ENCODE peak calls at places on chromosome 22, in nine cellular contexts. V, Z, U, H, C, M, Y, W and D are unnamed samples.

GRCh38 chr22:32998373-32998772 is 59.8 kb downstream of the SYN3 start:
- DNase-seq in W (no peak), Z (no peak), U (no peak), V (no peak), C (no peak), Y (no peak), H (no peak), M (no peak), D (no peak)

GRCh38 chr22:50342651-50343540 is at the start of gene PPP6R2:
- DNase-seq in V (peak), W (peak), U (peak), H (peak), M (peak), C (peak), Z (peak), Y (peak), D (peak)

GRCh38 chr22:27224485-27225364 is 567.3 kb downstream of the MIAT start:
- DNase-seq in V (no peak), C (no peak), Z (no peak), Y (no peak), W (no peak), M (no peak), U (no peak), H (peak), D (no peak)

GRCh38 chr22:23035557-23036277 is 34.6 kb upstream of the GNAZ start:
- DNase-seq in C (no peak), U (peak), M (no peak), W (no peak), Z (peak), V (no peak), H (no peak), Y (no peak), D (no peak)

GRCh38 chr22:43956805-43957463 is 1.7 kb downstream of the SAMM50 start:
- DNase-seq in M (no peak), Z (no peak), V (no peak), Y (no peak), H (no peak), C (no peak), W (no peak), U (no peak), D (no peak)

GRCh38 chr22:41001722-41002122 is 50.5 kb downstream of the RBX1 start:
- DNase-seq in W (no peak), V (no peak), U (no peak), H (no peak), M (no peak), C (no peak), Y (no peak), Z (no peak), D (no peak)

GRCh38 chr22:44266811-44267760 is 45.7 kb downstream of the SHISAL1 start:
- DNase-seq in M (no peak), H (peak), V (no peak), C (no peak), Z (no peak), W (no peak), Y (no peak), U (peak), D (no peak)

GRCh38 chr22:39967996-39968968 is 8.1 kb downstream of the TMA7B start:
- DNase-seq in V (no peak), Z (no peak), H (peak), Y (no peak), C (no peak), W (no peak), U (no peak), M (no peak), D (no peak)

GRCh38 chr22:28905433-28905832 is 22.1 kb downstream of the ZNRF3 start:
- DNase-seq in Y (no peak), C (no peak), Z (no peak), M (no peak), H (no peak), U (no peak), V (no peak), W (no peak), D (no peak)

GRCh38 chr22:28903719-28904118 is 20.3 kb downstream of the ZNRF3 start:
- DNase-seq in W (no peak), M (no peak), C (no peak), H (peak), Z (no peak), Y (no peak), U (no peak), V (no peak), D (no peak)

GRCh38 chr22:28907311-28908008 is 24.1 kb downstream of the ZNRF3 start:
- DNase-seq in Z (no peak), M (no peak), C (no peak), U (no peak), W (no peak), V (no peak), Y (no peak), H (no peak), D (no peak)

GRCh38 chr22:28904211-28904808 is 20.9 kb downstream of the ZNRF3 start:
- DNase-seq in M (peak), C (no peak), H (no peak), W (no peak), U (no peak), V (no peak), Y (no peak), Z (no peak), D (no peak)

GRCh38 chr22:28906312-28906711 is 22.9 kb downstream of the ZNRF3 start:
- DNase-seq in W (no peak), M (no peak), C (no peak), V (no peak), Y (no peak), U (no peak), H (no peak), Z (no peak), D (no peak)
- H3K27ac ChIP-seq in W (no peak), M (no peak), C (no peak), V (no peak), Y (no peak), U (no peak), H (no peak), Z (no peak), D (no peak)

DNA sequence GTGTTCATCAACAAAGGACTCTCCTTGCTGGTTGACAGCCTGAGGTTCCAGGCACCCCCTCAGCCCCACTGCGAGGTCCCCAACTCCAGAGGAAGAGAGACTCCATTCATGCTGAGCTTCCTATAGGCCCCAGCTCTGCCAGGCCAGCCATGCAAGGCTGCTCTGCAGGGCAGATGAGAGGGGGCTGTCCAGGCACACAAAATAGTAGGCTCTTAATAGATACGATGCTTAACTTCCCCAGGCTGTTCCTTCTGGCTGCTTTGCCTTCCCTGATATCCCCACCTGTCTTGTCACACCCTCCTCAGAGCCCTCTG is 45.0 kb upstream of the CRYBB3 start:
- DNase-seq in V (no peak), Z (no peak), Y (no peak), W (no peak), M (no peak), H (no peak), U (no peak), C (no peak), D (no peak)
- H3K27ac ChIP-seq in V (no peak), Z (no peak), Y (no peak), W (no peak), M (no peak), H (peak), U (no peak), C (no peak), D (no peak)

GRCh38 chr22:46169628-46170027 is 19.3 kb downstream of the PPARA start:
- DNase-seq in W (no peak), U (no peak), Z (no peak), C (no peak), H (no peak), Y (no peak), V (no peak), M (no peak), D (no peak)
- H3K27ac ChIP-seq in W (no peak), U (no peak), Z (no peak), C (no peak), H (no peak), Y (no peak), V (no peak), M (no peak), D (no peak)

GRCh38 chr22:17869285-17870096 is 95.2 kb upstream of the BID start:
- DNase-seq in V (no peak), C (no peak), W (no peak), M (no peak), U (no peak), H (no peak), Z (no peak), Y (no peak), D (no peak)
- H3K27ac ChIP-seq in V (no peak), C (no peak), W (no peak), M (no peak), U (no peak), H (peak), Z (no peak), Y (peak), D (peak)

GRCh38 chr22:48744283-48744641 is 1083.4 kb downstream of the BRD1 start:
- DNase-seq in V (no peak), W (no peak), Z (no peak), H (no peak), M (no peak), Y (no peak), C (no peak), U (peak), D (no peak)
- H3K27ac ChIP-seq in V (no peak), W (no peak), Z (no peak), H (no peak), M (no peak), Y (no peak), C (no peak), U (no peak), D (no peak)

GRCh38 chr22:20238567-20239062 is 29.5 kb downstream of the RTN4R start:
- DNase-seq in C (peak), Y (no peak), U (peak), M (peak), V (peak), H (peak), Z (peak), W (peak), D (no peak)

GRCh38 chr22:20235453-20235991 is 32.6 kb downstream of the RTN4R start:
- DNase-seq in C (no peak), V (no peak), W (no peak), M (no peak), Y (no peak), U (no peak), Z (no peak), H (no peak), D (no peak)

GRCh38 chr22:20236052-20236717 is 31.9 kb downstream of the RTN4R start:
- DNase-seq in M (no peak), Y (no peak), H (no peak), V (no peak), U (no peak), Z (no peak), C (no peak), W (no peak), D (no peak)

GRCh38 chr22:20239063-20239950 is 28.8 kb downstream of the RTN4R start:
- DNase-seq in M (peak), H (peak), U (peak), Y (no peak), W (no peak), C (no peak), V (no peak), Z (no peak), D (no peak)

GRCh38 chr22:20237480-20238440 is 30.4 kb downstream of the RTN4R start:
- DNase-seq in U (peak), Y (no peak), V (peak), C (no peak), M (no peak), H (no peak), Z (peak), W (peak), D (peak)
- H3K27ac ChIP-seq in U (peak), Y (peak), V (peak), C (no peak), M (peak), H (no peak), Z (peak), W (no peak), D (peak)

GRCh38 chr22:21940521-21940920 is 12.1 kb downstream of the PPM1F start:
- DNase-seq in U (no peak), W (no peak), M (no peak), V (no peak), H (no peak), C (no peak), Z (no peak), Y (no peak), D (peak)

GRCh38 chr22:21943571-21944448 is 8.8 kb downstream of the PPM1F start:
- DNase-seq in H (no peak), C (no peak), V (no peak), Y (no peak), M (no peak), W (no peak), Z (no peak), U (peak), D (no peak)

GRCh38 chr22:21942407-21942895 is 10.2 kb downstream of the PPM1F start:
- DNase-seq in Y (no peak), W (no peak), V (no peak), H (peak), U (peak), Z (no peak), M (peak), C (no peak), D (no peak)

GRCh38 chr22:21942939-21943338 is 9.7 kb downstream of the PPM1F start:
- DNase-seq in U (peak), Y (no peak), H (no peak), M (peak), C (no peak), Z (no peak), V (no peak), W (no peak), D (no peak)

GRCh38 chr22:21941921-21942320 is 10.7 kb downstream of the PPM1F start:
- DNase-seq in W (no peak), H (no peak), C (no peak), M (peak), Z (no peak), Y (no peak), V (no peak), U (no peak), D (no peak)
- H3K27ac ChIP-seq in W (no peak), H (peak), C (no peak), M (peak), Z (no peak), Y (peak), V (no peak), U (peak), D (peak)

DNA sequence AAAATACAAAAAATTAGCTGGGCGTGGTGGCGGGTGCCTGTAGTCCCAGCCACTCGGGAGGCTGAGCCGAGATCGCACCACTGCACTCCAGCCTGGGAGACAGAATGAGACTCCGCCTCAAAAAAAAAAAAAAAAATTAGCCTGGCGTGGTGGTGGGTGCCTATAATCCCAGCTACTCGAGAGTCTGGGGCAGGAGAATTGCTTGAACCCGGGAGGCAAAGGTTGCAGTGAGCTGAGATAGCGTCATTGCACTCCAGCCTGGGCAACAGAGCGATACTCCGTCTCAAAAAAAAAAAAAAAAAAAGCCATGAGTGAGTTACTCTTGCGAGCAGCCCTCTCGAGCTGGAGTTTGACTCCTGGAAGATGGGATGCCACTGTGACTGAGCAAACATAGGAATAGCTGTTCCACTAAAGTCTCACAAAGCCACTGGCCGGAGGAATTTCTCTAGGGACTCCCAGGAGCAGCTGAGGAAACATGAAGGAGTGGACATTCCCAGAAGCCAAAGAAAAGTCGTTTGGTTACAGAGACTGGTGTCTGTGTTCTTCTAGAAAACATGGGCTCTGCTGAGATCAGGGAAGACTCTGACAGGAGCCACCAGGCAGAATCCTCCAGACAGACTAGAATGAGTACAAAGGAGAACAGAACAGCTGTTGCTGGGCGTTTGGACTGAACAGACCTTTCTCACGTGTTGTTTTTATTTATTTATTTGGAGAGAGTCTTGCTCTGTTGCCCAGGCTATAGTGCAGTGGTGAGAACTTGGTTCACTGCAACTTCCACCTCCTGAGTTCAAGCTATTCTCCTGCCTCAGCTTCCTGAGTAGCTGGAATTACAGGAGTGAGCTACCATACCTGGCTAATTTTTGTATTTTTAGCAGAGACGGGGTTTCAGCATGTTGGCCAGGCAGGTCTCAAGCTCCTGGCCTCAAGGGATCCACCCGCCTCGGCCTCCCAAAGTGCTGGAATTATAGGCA is 32.4 kb upstream of the MYH9 start:
- DNase-seq in U (no peak), C (no peak), Y (no peak), M (no peak), H (peak), Z (no peak), W (no peak), V (no peak), D (no peak)
- H3K27ac ChIP-seq in U (peak), C (no peak), Y (no peak), M (no peak), H (peak), Z (no peak), W (no peak), V (no peak), D (no peak)

GRCh38 chr22:37072673-37073072 is 21.1 kb downstream of the KCTD17 start:
- DNase-seq in V (no peak), U (no peak), M (no peak), Y (no peak), H (no peak), W (no peak), Z (no peak), C (no peak), D (no peak)
- H3K27ac ChIP-seq in V (no peak), U (no peak), M (no peak), Y (no peak), H (no peak), W (no peak), Z (no peak), C (no peak), D (no peak)

GRCh38 chr22:48553119-48553518 is 1274.6 kb downstream of the BRD1 start:
- DNase-seq in Y (no peak), U (no peak), Z (no peak), V (no peak), W (no peak), C (no peak), M (no peak), H (no peak), D (no peak)

GRCh38 chr22:48554893-48555552 is 1272.7 kb downstream of the BRD1 start:
- DNase-seq in V (no peak), M (peak), Y (no peak), C (peak), Z (no peak), H (no peak), U (no peak), W (no peak), D (no peak)

GRCh38 chr22:48553694-48554308 is 1273.9 kb downstream of the BRD1 start:
- DNase-seq in W (no peak), U (no peak), H (no peak), V (no peak), M (no peak), Z (no peak), C (no peak), Y (no peak), D (no peak)

GRCh38 chr22:48551061-48551460 is 1276.6 kb downstream of the BRD1 start:
- DNase-seq in M (no peak), W (no peak), C (no peak), U (no peak), H (no peak), V (no peak), Z (no peak), Y (no peak), D (no peak)

DNA sequence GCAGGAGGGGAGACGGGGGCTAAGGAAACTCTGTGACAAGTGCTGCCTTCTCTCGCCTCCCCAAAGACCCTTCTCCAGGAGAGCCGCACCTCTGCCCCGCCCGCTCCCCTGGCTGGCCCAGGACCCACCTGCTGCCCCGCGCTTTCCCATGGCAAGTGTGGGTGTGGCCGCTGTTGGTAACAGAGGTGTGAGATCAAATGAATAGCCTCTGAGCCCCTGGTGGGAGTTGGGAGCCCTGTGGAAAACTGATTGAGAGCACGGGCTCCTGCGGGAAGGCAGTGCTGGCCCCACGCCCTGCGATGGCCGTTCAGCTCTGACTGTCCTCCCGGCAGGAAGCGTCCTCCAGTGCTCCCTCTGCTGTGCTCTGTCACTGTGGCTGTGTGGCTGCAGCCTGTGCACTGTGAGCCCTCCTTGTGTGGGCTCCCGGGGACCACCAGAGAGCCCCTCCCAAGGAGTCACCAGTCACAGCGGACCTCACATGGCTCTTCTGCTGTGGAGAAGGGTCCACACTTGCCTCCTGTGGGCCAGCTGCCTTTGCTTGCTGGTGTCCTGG is 1275.9 kb downstream of the BRD1 start:
- DNase-seq in H (no peak), V (no peak), C (no peak), Z (no peak), U (no peak), Y (no peak), W (no peak), M (no peak), D (no peak)
- H3K27ac ChIP-seq in H (no peak), V (no peak), C (no peak), Z (no peak), U (no peak), Y (no peak), W (no peak), M (no peak), D (no peak)